ENCODE peak calls at places on chromosome 22, in four cellular contexts. L is GM12878, E is testis, J is HAP-1. W is an unnamed sample.

GRCh38 chr22:30253205-30253852 is 6.8 kb upstream of the LIF start:
- DNase-seq in J (no peak), E (peak; percentile 53), L (no peak), W (no peak)

GRCh38 chr22:50600967-50601668 is 525 bp downstream of the MAPK8IP2 start:
- DNase-seq in J (peak; percentile 39), L (no peak), E (no peak), W (no peak)

GRCh38 chr22:41382098-41382578 is 396 bp downstream of the TEF start:
- DNase-seq in J (peak; percentile 77), E (peak; percentile 85), L (no peak), W (peak; percentile 46)

GRCh38 chr22:47474895-47475294 is 712.4 kb downstream of the TBC1D22A start:
- DNase-seq in J (no peak), L (no peak), E (no peak), W (no peak)

GRCh38 chr22:19478086-19478392 is 954 bp downstream of the UFD1 start:
- DNase-seq in E (no peak), J (no peak), L (no peak), W (no peak)

GRCh38 chr22:32206774-32207758 is 2.2 kb upstream of the RFPL2 start:
- DNase-seq in J (peak; percentile 36), E (no peak), L (no peak), W (peak; percentile 17)

GRCh38 chr22:28128827-28129226 is 209.8 kb upstream of the PITPNB start:
- DNase-seq in E (no peak), J (no peak), L (no peak), W (no peak)

GRCh38 chr22:29314074-29314473 is 1.4 kb downstream of the RASL10A start:
- DNase-seq in J (no peak), E (no peak), L (no peak), W (no peak)

GRCh38 chr22:33883561-33883960 is 36.7 kb downstream of the LARGE1 start:
- DNase-seq in L (peak; percentile 40), E (no peak), J (no peak), W (peak; percentile 34)

GRCh38 chr22:32311551-32312071 is 46.1 kb upstream of the RFPL3 start:
- DNase-seq in E (peak; percentile 10), J (no peak), L (no peak), W (no peak)

GRCh38 chr22:39503590-39503989 is 1.5 kb downstream of the MIEF1 start:
- DNase-seq in E (no peak), J (no peak), L (no peak), W (no peak)

GRCh38 chr22:20573830-20574615 is 66.6 kb downstream of the MED15 start:
- DNase-seq in J (no peak), L (no peak), E (no peak), W (no peak)

GRCh38 chr22:38078046-38078840 is 5.7 kb downstream of the SLC16A8 start:
- DNase-seq in J (no peak), L (no peak), E (no peak), W (no peak)

GRCh38 chr22:30685178-30685577 is 9.5 kb upstream of the OSBP2 start:
- DNase-seq in L (no peak), E (no peak), J (peak; percentile 14), W (no peak)

GRCh38 chr22:41576877-41577276 is 12.8 kb downstream of the PMM1 start:
- DNase-seq in L (no peak), J (peak; percentile 67), E (peak; percentile 81), W (peak; percentile 33)

GRCh38 chr22:29152045-29152380 is 53.7 kb upstream of the EMID1 start:
- DNase-seq in L (no peak), E (no peak), J (no peak), W (no peak)

GRCh38 chr22:33070600-33070999 is 12.4 kb upstream of the SYN3 start:
- DNase-seq in J (no peak), L (no peak), E (no peak), W (no peak)

GRCh38 chr22:19109198-19110063 is 12.8 kb downstream of the DGCR2 start:
- DNase-seq in L (peak; percentile 55), J (no peak), E (no peak), W (peak; percentile 30)

GRCh38 chr22:36608987-36609386 is 80.0 kb upstream of the EIF3D start:
- DNase-seq in J (no peak), E (no peak), L (no peak), W (no peak)

GRCh38 chr22:36610056-36610455 is 81.1 kb upstream of the EIF3D start:
- DNase-seq in E (no peak), J (no peak), L (no peak), W (no peak)

GRCh38 chr22:36606114-36606513 is 77.1 kb upstream of the EIF3D start:
- DNase-seq in L (no peak), E (no peak), J (no peak), W (peak; percentile 4)

GRCh38 chr22:36610567-36610966 is 81.6 kb upstream of the EIF3D start:
- DNase-seq in E (no peak), J (no peak), L (no peak), W (no peak)

DNA sequence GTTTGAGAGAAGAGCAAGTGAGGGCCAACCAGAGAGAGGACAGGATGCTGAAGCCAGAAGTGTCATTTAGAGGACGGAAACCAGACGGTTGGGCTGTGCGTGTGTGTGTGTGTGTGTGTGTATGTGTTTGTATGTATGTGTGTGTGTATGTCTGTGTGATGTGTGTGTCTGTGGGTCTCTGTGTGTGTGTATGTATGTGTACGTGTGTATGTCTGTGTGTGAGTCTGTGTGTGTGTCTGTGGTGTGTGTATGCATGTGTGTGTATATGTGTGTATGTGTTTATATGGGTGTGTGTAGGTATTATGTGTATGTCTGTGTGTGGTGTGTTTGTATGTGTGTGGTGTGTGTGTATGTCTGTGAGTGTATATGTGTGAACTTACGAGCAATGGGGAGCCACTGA is 77.7 kb upstream of the EIF3D start:
- DNase-seq in J (no peak), E (no peak), L (no peak), W (no peak)
- H3K27me3 ChIP-seq in J (peaks cover 72% of the 10 kb centered on the region), E (no peaks in the 10 kb centered on the region), L (peaks cover 11% of the 10 kb centered on the region), W (peaks cover 40% of the 10 kb centered on the region)

GRCh38 chr22:21824439-21824912 is 43.0 kb downstream of the MAPK1 start:
- DNase-seq in L (no peak), E (no peak), J (no peak), W (no peak)
- H3K27me3 ChIP-seq in L (no peaks in the 10 kb centered on the region), E (no peaks in the 10 kb centered on the region), J (no peaks in the 10 kb centered on the region), W (no peaks in the 10 kb centered on the region)

GRCh38 chr22:24201681-24202590 is 20.6 kb downstream of the SUSD2 start:
- DNase-seq in J (no peak), L (no peak), E (no peak), W (no peak)

GRCh38 chr22:24198682-24199052 is 17.4 kb downstream of the SUSD2 start:
- DNase-seq in L (no peak), J (no peak), E (no peak), W (no peak)

GRCh38 chr22:24205438-24206189 is 24.3 kb downstream of the SUSD2 start:
- DNase-seq in L (no peak), E (no peak), J (no peak), W (no peak)

DNA sequence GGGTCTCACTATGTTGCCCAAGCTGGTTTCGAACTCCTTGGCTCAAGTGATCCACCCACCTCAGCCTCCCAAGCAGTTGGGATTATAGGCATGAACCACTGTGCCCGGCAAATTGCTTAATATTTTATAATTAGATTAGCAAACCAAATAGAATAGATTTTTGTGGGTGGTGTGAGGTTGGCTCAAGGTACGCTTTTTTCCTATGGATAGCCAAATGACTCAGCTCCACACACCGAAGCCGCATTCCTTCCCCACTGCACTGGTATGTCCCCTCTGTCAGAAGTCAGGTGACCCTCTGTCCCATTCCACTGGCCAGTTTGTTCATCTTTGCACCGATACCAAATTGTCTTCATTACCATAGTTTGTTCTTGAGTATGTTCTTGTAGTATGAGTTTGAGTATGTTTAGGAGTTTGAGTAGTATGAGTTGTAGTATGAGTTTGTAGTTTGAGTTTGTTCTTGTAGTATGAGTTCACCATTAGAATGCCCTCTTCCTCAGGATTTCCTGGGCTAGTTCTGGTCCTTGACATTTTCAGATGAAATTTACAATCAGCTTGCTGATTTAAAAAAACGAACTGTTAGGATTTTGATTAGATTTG is 19.4 kb downstream of the SUSD2 start:
- DNase-seq in L (no peak), E (no peak), J (no peak), W (peak; percentile 35)
- H3K27me3 ChIP-seq in L (no peaks in the 10 kb centered on the region), E (no peaks in the 10 kb centered on the region), J (no peaks in the 10 kb centered on the region), W (no peaks in the 10 kb centered on the region)

DNA sequence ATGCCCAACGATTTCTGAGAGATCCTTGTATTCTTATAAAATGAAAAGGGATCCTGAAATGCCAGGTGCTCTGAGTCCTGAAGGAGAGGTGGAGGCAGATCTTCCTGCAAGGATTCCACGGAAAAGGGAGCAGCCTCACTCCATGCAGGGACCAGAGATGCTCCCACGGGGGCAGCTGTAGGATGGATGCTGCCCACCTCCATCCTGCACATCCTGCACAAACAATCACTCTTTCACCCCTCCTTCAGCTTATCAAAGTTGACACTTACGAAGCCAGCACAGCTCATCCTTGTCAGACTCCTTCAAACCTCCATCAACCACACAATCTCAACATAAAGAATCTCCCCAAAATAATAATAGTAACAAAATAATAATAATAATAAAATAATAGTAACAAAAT is 119.1 kb downstream of the GGTLC2 start:
- DNase-seq in E (no peak), L (no peak), J (no peak), W (no peak)
- H3K27me3 ChIP-seq in E (no peaks in the 10 kb centered on the region), L (no peaks in the 10 kb centered on the region), J (peaks cover 7% of the 10 kb centered on the region), W (no peaks in the 10 kb centered on the region)

DNA sequence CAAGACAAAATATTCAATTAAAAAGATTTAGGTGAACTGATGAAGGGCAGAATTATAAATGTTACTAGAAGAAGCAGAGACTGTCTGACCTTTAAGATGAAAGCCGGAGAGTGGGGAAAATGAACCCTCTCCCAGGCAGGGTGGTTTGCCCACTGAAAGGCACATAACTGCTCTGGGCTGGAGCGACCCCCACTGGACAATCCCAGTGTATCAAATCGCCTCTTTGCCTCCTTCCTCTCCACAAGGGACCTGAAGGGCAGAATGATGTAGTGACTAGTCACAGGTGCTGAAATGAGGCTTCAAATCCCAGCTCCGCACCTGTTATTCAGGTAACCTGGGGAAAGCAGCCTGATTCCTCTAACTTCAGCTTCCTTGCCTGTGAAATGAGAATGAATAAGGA is 69.0 kb downstream of the EFCAB6 start:
- DNase-seq in J (peak; percentile 25), E (no peak), L (no peak), W (no peak)
- H3K27me3 ChIP-seq in J (peaks cover 13% of the 10 kb centered on the region), E (no peaks in the 10 kb centered on the region), L (no peaks in the 10 kb centered on the region), W (no peaks in the 10 kb centered on the region)

GRCh38 chr22:49457946-49458707 is 369.5 kb downstream of the BRD1 start:
- DNase-seq in E (no peak), L (no peak), J (no peak), W (no peak)
- H3K27me3 ChIP-seq in E (no peaks in the 10 kb centered on the region), L (no peaks in the 10 kb centered on the region), J (no peaks in the 10 kb centered on the region), W (peaks cover 57% of the 10 kb centered on the region)

GRCh38 chr22:45581549-45582080 is 78.9 kb downstream of the FBLN1 start:
- DNase-seq in J (no peak), L (no peak), E (no peak), W (no peak)
- H3K27me3 ChIP-seq in J (no peaks in the 10 kb centered on the region), L (no peaks in the 10 kb centered on the region), E (no peaks in the 10 kb centered on the region), W (no peaks in the 10 kb centered on the region)

W was measured in MG63.